ENCODE peak calls at places on chromosome 13, in nine cellular contexts. W is astrocyte of the cerebellum; V is CD8-positive, alpha-beta T cell; O is mucosa of descending colon; Z is cardiac muscle cell; E is right cardiac atrium; G is right atrium auricular region; B is astrocyte; R is tibial nerve. D is an unnamed sample.

GRCh38 chr13:98048263-98048662 is 94.6 kb upstream of the FARP1 start:
- DNase-seq in W (no peak), V (no peak), O (no peak), Z (no peak), E (no peak), G (no peak), B (no peak), R (no peak), D (no peak)

GRCh38 chr13:113981201-113981605 is 7.3 kb upstream of the C13orf46 start:
- DNase-seq in W (peak; percentile 70), V (no peak), O (peak; percentile 89), Z (no peak), E (peak; percentile 55), G (no peak), B (no peak), R (peak; percentile 68), D (peak; percentile 51)

GRCh38 chr13:101757446-101758039 is 305.1 kb downstream of the ITGBL1 start:
- DNase-seq in W (peak; percentile 43), V (no peak), O (no peak), Z (peak; percentile 23), E (no peak), G (no peak), B (peak; percentile 14), R (no peak), D (no peak)

GRCh38 chr13:52644108-52644507 is 1.9 kb downstream of the HNRNPA1L2 start:
- DNase-seq in W (no peak), V (no peak), O (no peak), Z (no peak), E (no peak), G (no peak), B (no peak), R (no peak), D (no peak)

GRCh38 chr13:48492123-48493075 is 40.5 kb downstream of the RCBTB2 start:
- DNase-seq in W (no peak), V (peak; percentile 59), O (peak; percentile 83), Z (peak; percentile 91), E (peak; percentile 94), G (peak; percentile 85), B (no peak), R (peak; percentile 27), D (no peak)

GRCh38 chr13:96994030-96994848 is at the start of gene OXGR1:
- DNase-seq in W (no peak), V (no peak), O (peak; percentile 54), Z (no peak), E (peak; percentile 58), G (no peak), B (no peak), R (no peak), D (no peak)

GRCh38 chr13:91516799-91517198 is 118.4 kb downstream of the GPC5 start:
- DNase-seq in W (no peak), V (no peak), O (no peak), Z (no peak), E (no peak), G (no peak), B (no peak), R (no peak), D (no peak)

GRCh38 chr13:77000475-77000874 is 8.6 kb downstream of the CLN5 start:
- DNase-seq in W (no peak), V (no peak), O (no peak), Z (peak; percentile 72), E (no peak), G (no peak), B (no peak), R (no peak), D (no peak)

GRCh38 chr13:28718186-28718537 is 608 bp downstream of the SLC46A3 start:
- DNase-seq in W (no peak), V (no peak), O (no peak), Z (peak; percentile 45), E (no peak), G (no peak), B (no peak), R (no peak), D (no peak)

GRCh38 chr13:95679722-95680121 is 2.8 kb downstream of the DNAJC3 start:
- DNase-seq in W (no peak), V (no peak), O (no peak), Z (no peak), E (no peak), G (no peak), B (no peak), R (no peak), D (no peak)

GRCh38 chr13:29918845-29919244 is 68.4 kb upstream of the UBL3 start:
- DNase-seq in W (peak; percentile 78), V (no peak), O (no peak), Z (peak; percentile 80), E (no peak), G (no peak), B (peak; percentile 92), R (no peak), D (peak; percentile 68)

GRCh38 chr13:70297219-70297618 is 189.0 kb upstream of the KLHL1 start:
- DNase-seq in W (no peak), V (no peak), O (no peak), Z (no peak), E (peak; percentile 7), G (no peak), B (no peak), R (no peak), D (no peak)

GRCh38 chr13:110942248-110942981 is 27.5 kb upstream of the ANKRD10 start:
- DNase-seq in W (no peak), V (no peak), O (no peak), Z (no peak), E (no peak), G (no peak), B (peak; percentile 31), R (no peak), D (no peak)

GRCh38 chr13:114002771-114003321 is 29.0 kb upstream of the C13orf46 start:
- DNase-seq in W (no peak), V (no peak), O (peak; percentile 48), Z (no peak), E (peak; percentile 36), G (no peak), B (no peak), R (no peak), D (no peak)

GRCh38 chr13:60134376-60134775 is 29.4 kb downstream of the DIAPH3 start:
- DNase-seq in W (no peak), V (no peak), O (no peak), Z (peak; percentile 38), E (no peak), G (no peak), B (no peak), R (no peak), D (no peak)

GRCh38 chr13:75825161-75825560 is 189.0 kb downstream of the LMO7 start:
- DNase-seq in W (no peak), V (no peak), O (no peak), Z (no peak), E (no peak), G (no peak), B (no peak), R (no peak), D (peak; percentile 30)

GRCh38 chr13:97395437-97396136 is 38.4 kb upstream of the RAP2A start:
- DNase-seq in W (no peak), V (no peak), O (no peak), Z (peak; percentile 40), E (no peak), G (no peak), B (peak; percentile 37), R (no peak), D (no peak)

GRCh38 chr13:27034678-27035111 is 136.9 kb downstream of the USP12 start:
- DNase-seq in W (no peak), V (no peak), O (no peak), Z (peak; percentile 25), E (no peak), G (no peak), B (no peak), R (no peak), D (no peak)

GRCh38 chr13:79503069-79503468 is 22.1 kb downstream of the NDFIP2 start:
- DNase-seq in W (no peak), V (no peak), O (no peak), Z (no peak), E (no peak), G (no peak), B (no peak), R (no peak), D (no peak)

GRCh38 chr13:58893396-58893795 is 1261.9 kb downstream of the PCDH17 start:
- DNase-seq in W (peak; percentile 74), V (no peak), O (no peak), Z (no peak), E (no peak), G (no peak), B (peak; percentile 63), R (no peak), D (no peak)

GRCh38 chr13:33999830-34000605 is 182.1 kb downstream of the RFC3 start:
- DNase-seq in W (no peak), V (no peak), O (no peak), Z (no peak), E (no peak), G (no peak), B (peak; percentile 14), R (no peak), D (no peak)

GRCh38 chr13:62767473-62767872 is 1351.8 kb upstream of the PCDH20 start:
- DNase-seq in W (no peak), V (no peak), O (no peak), Z (no peak), E (no peak), G (no peak), B (no peak), R (no peak), D (no peak)

GRCh38 chr13:42466609-42467008 is 107.3 kb upstream of the TNFSF11 start:
- DNase-seq in W (no peak), V (no peak), O (no peak), Z (no peak), E (no peak), G (no peak), B (no peak), R (no peak), D (no peak)
- H3K4me3 ChIP-seq in W (no peak overlapping the region), V (no peak overlapping the region), O (no peak overlapping the region), Z (no peak overlapping the region), E (no peak overlapping the region), G (no peak overlapping the region), B (no peak overlapping the region), R (no peak overlapping the region), D (no peak overlapping the region)

GRCh38 chr13:20160346-20161274 is at the start of gene GJA3:
- DNase-seq in W (no peak), V (peak; percentile 47), O (peak; percentile 62), Z (peak; percentile 22), E (peak; percentile 81), G (peak; percentile 57), B (peak; percentile 18), R (no peak), D (no peak)
- H3K4me3 ChIP-seq in W (peak within 1 kb of the TSS; percentile 39), V (peak within 1 kb of the TSS; percentile 71), O (no peak within 1 kb of the TSS), Z (peak within 1 kb of the TSS; percentile 94), E (peak within 1 kb of the TSS; percentile 49), G (peak within 1 kb of the TSS; percentile 53), B (peak within 1 kb of the TSS; percentile 55), R (peak within 1 kb of the TSS; percentile 40), D (peak within 1 kb of the TSS; percentile 40)

GRCh38 chr13:24659239-24659638 is 21.0 kb upstream of the ATP12A start:
- DNase-seq in W (no peak), V (no peak), O (no peak), Z (no peak), E (no peak), G (no peak), B (no peak), R (no peak), D (no peak)
- H3K4me3 ChIP-seq in W (no peak overlapping the region), V (no peak overlapping the region), O (no peak overlapping the region), Z (no peak overlapping the region), E (no peak overlapping the region), G (no peak overlapping the region), B (no peak overlapping the region), R (no peak overlapping the region), D (no peak overlapping the region)

DNA sequence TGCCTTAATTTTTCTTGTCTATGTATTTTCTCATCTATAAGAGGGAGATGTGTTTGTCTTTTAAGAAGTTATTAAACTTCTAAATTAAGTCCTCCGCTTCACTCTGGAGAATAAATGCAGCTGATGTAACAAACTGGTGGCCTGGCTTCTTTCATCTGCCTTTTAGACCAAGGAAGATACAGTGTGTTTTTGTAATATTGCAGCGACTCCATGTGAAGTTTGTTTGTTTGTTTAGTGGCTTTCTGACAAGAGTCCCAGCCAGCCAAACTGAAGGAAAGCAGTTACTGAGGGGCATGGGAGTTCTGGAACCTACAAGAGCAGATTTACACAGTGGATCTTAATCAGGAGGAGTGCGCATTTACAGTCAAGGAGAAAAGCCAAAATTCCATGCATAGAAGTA is 56.4 kb downstream of the KLF12 start:
- DNase-seq in W (no peak), V (no peak), O (no peak), Z (peak; percentile 36), E (no peak), G (no peak), B (no peak), R (no peak), D (no peak)
- H3K4me3 ChIP-seq in W (no peak overlapping the region), V (no peak overlapping the region), O (no peak overlapping the region), Z (no peak overlapping the region), E (no peak overlapping the region), G (no peak overlapping the region), B (no peak overlapping the region), R (no peak overlapping the region), D (no peak overlapping the region)